ENCODE peak calls at places on chromosomes 6 and 20, in eight cellular contexts. L is AG08395, Z is body of pancreas, B is H54, Q is fibroblast of the conjunctiva, P is LoVo, N is GM10248, R is right cardiac atrium. X is an unnamed sample.

GRCh38 chr6:150767585-150768164 is 97.8 kb upstream of the MTHFD1L start:
- DNase-seq in L (peak; percentile 44), B (no peak), Z (no peak), N (no peak), Q (peak; percentile 45), P (no peak), R (no peak), X (no peak)

GRCh38 chr6:127641905-127642304 is 64.9 kb downstream of the C6orf58 start:
- DNase-seq in P (peak; percentile 50), B (peak; percentile 2), R (no peak), Z (peak; percentile 7), Q (peak; percentile 22), L (peak; percentile 54), N (peak; percentile 17), X (peak; percentile 51)

GRCh38 chr6:51090343-51090742 is 271.7 kb downstream of the TFAP2B start:
- DNase-seq in P (no peak), N (no peak), L (no peak), B (no peak), R (no peak), Q (no peak), Z (no peak), X (no peak)

GRCh38 chr6:38113810-38114577 is 294.5 kb downstream of the ZFAND3 start:
- DNase-seq in R (no peak), L (no peak), N (no peak), Q (no peak), P (no peak), B (no peak), Z (no peak), X (no peak)

GRCh38 chr20:39855799-39856198 is 833.2 kb downstream of the MAFB start:
- DNase-seq in Q (no peak), B (no peak), Z (no peak), N (no peak), L (no peak), R (no peak), P (no peak), X (no peak)

GRCh38 chr20:3471397-3472021 is 691 bp downstream of the ATRN start:
- DNase-seq in L (no peak), R (no peak), N (no peak), Z (no peak), Q (no peak), B (no peak), P (no peak), X (no peak)

GRCh38 chr6:20811112-20811746 is 277.0 kb downstream of the CDKAL1 start:
- DNase-seq in Z (peak; percentile 34), Q (peak; percentile 96), P (peak; percentile 47), R (no peak), N (no peak), L (peak; percentile 83), B (peak; percentile 19), X (no peak)

GRCh38 chr6:23410439-23410838 is 715.6 kb upstream of the NRSN1 start:
- DNase-seq in P (no peak), R (no peak), N (no peak), L (no peak), Q (no peak), Z (no peak), B (no peak), X (no peak)

GRCh38 chr6:54053893-54054391 is 57.3 kb upstream of the MLIP start:
- DNase-seq in Z (peak; percentile 5), R (no peak), B (peak; percentile 19), P (peak; percentile 51), Q (peak; percentile 52), N (no peak), L (peak; percentile 79), X (no peak)

GRCh38 chr20:61821698-61822097 is 244.0 kb downstream of the TAF4 start:
- DNase-seq in B (no peak), Q (no peak), R (peak; percentile 6), N (no peak), P (no peak), L (no peak), Z (no peak), X (no peak)

GRCh38 chr6:39841291-39841690 is 49.1 kb downstream of the DAAM2 start:
- DNase-seq in P (no peak), R (no peak), L (no peak), N (no peak), B (no peak), Q (no peak), Z (no peak), X (no peak)

GRCh38 chr6:158061709-158062461 is 80.2 kb downstream of the SYNJ2 start:
- DNase-seq in Z (no peak), P (no peak), R (no peak), N (no peak), B (no peak), L (no peak), Q (no peak), X (no peak)

GRCh38 chr6:92329416-92329815 is 1089.9 kb downstream of the EPHA7 start:
- DNase-seq in Q (peak; percentile 30), B (no peak), L (no peak), N (no peak), P (no peak), R (no peak), Z (no peak), X (no peak)

GRCh38 chr20:11140359-11140758 is 466.6 kb upstream of the JAG1 start:
- DNase-seq in Z (no peak), Q (peak; percentile 36), N (no peak), B (peak; percentile 35), R (no peak), P (no peak), L (peak; percentile 70), X (no peak)

GRCh38 chr6:47852727-47853126 is 70.9 kb downstream of the OPN5 start:
- DNase-seq in B (no peak), Q (no peak), N (no peak), Z (no peak), P (no peak), L (no peak), R (no peak), X (no peak)

GRCh38 chr6:28250747-28251146 is 1.3 kb downstream of the ZKSCAN4 start:
- DNase-seq in N (no peak), Z (no peak), P (no peak), Q (no peak), R (no peak), L (no peak), B (no peak), X (no peak)

GRCh38 chr6:164414695-164415094 is 894.7 kb downstream of the C6orf118 start:
- DNase-seq in Q (no peak), N (no peak), B (no peak), R (peak; percentile 48), P (no peak), L (no peak), Z (no peak), X (no peak)